ENCODE peak calls at places on chromosomes 4 and X, in seven cellular contexts. H is transverse colon, I is heart left ventricle, F is adrenal gland, D is testis, L is HCT116, U is uterus. T is an unnamed sample.
A peak's percentile ranks its signal among the peaks of the same experiment; 100 is the strongest.

GRCh38 chrX:118566359-118566758 is 70.7 kb downstream of the DOCK11 start:
- DNase-seq in I (no peak), L (no peak), U (no peak), H (no peak), D (no peak), F (no peak), T (no peak)

GRCh38 chr4:77833158-77833724 is 14.1 kb upstream of the CNOT6L start:
- DNase-seq in I (no peak), L (no peak), F (no peak), H (no peak), U (no peak), D (no peak), T (no peak)

GRCh38 chrX:13167444-13168207 is 123.2 kb upstream of the FAM9C start:
- DNase-seq in F (no peak), I (peak; percentile 24), U (peak; percentile 61), H (no peak), L (no peak), D (no peak), T (no peak)

GRCh38 chr4:169398294-169398693 is 127.5 kb upstream of the SH3RF1 start:
- DNase-seq in F (no peak), H (no peak), D (no peak), I (no peak), L (no peak), U (no peak), T (no peak)

GRCh38 chr4:76504613-76505465 is 69.8 kb downstream of the SHROOM3 start:
- DNase-seq in L (peak; percentile 57), H (no peak), D (no peak), F (no peak), I (no peak), U (no peak), T (no peak)

GRCh38 chrX:138519296-138519695 is 192.2 kb downstream of the FGF13 start:
- DNase-seq in F (no peak), H (no peak), L (no peak), D (no peak), U (no peak), I (no peak), T (no peak)

GRCh38 chr4:2829321-2829932 is 14.2 kb upstream of the ADD1 start:
- DNase-seq in D (no peak), F (no peak), L (no peak), U (no peak), I (peak; percentile 15), H (no peak), T (no peak)

GRCh38 chrX:46574941-46575381 is 1.4 kb downstream of the CHST7 start:
- DNase-seq in F (no peak), H (no peak), U (no peak), L (no peak), D (peak; percentile 19), I (no peak), T (peak; percentile 32)

GRCh38 chrX:149286940-149287349 is 218.2 kb downstream of the IDS start:
- DNase-seq in U (no peak), D (peak; percentile 34), H (peak; percentile 19), I (peak; percentile 18), L (peak; percentile 12), F (peak; percentile 28), T (peak; percentile 28)

GRCh38 chr4:91426725-91427124 is 877.0 kb upstream of the GRID2 start:
- DNase-seq in H (no peak), F (no peak), U (no peak), D (no peak), I (no peak), L (no peak), T (no peak)

GRCh38 chr4:39855909-39856512 is 121.7 kb downstream of the PDS5A start:
- DNase-seq in H (no peak), U (no peak), L (no peak), F (no peak), D (no peak), I (no peak), T (no peak)

GRCh38 chr4:167177925-167178324 is 56.4 kb downstream of the SPOCK3 start:
- DNase-seq in L (no peak), D (no peak), F (no peak), H (no peak), I (no peak), U (no peak), T (no peak)

GRCh38 chr4:25890653-25891485 is 23.2 kb upstream of the SMIM20 start:
- DNase-seq in D (no peak), L (no peak), H (no peak), U (no peak), F (no peak), I (no peak), T (no peak)

GRCh38 chr4:40448875-40449274 is 113.7 kb downstream of the CHRNA9 start:
- DNase-seq in I (no peak), F (no peak), D (no peak), U (no peak), H (peak; percentile 74), L (no peak), T (peak; percentile 46)

GRCh38 chr4:6916587-6917444 is 7.2 kb downstream of the TBC1D14 start:
- DNase-seq in H (peak; percentile 80), D (peak; percentile 39), L (peak; percentile 34), U (peak; percentile 57), I (no peak), F (peak; percentile 69), T (no peak)

GRCh38 chrX:45756562-45756961 is 555.9 kb upstream of the DIPK2B start:
- DNase-seq in D (no peak), F (no peak), H (no peak), I (no peak), L (no peak), U (no peak), T (peak; percentile 64)

GRCh38 chrX:14027031-14027430 is 2.7 kb downstream of the GEMIN8 start:
- DNase-seq in I (peak; percentile 18), H (no peak), F (no peak), L (no peak), U (no peak), D (peak; percentile 15), T (peak; percentile 40)

GRCh38 chr4:81850701-81851100 is 379.0 kb upstream of the RASGEF1B start:
- DNase-seq in F (no peak), D (no peak), L (no peak), H (no peak), U (no peak), I (no peak), T (no peak)

GRCh38 chr4:121938282-121939092 is 13.4 kb downstream of the TRPC3 start:
- DNase-seq in F (no peak), L (no peak), I (no peak), H (no peak), D (no peak), U (no peak), T (no peak)

GRCh38 chr4:8328866-8329559 is 59.5 kb downstream of the HTRA3 start:
- DNase-seq in H (no peak), F (no peak), I (no peak), D (no peak), L (no peak), U (peak; percentile 5), T (no peak)

GRCh38 chr4:40630335-40631021 is 814 bp upstream of the RBM47 start:
- DNase-seq in U (peak; percentile 16), L (peak; percentile 26), D (peak; percentile 73), I (peak; percentile 34), F (peak; percentile 69), H (peak; percentile 80), T (peak; percentile 96)

GRCh38 chr4:13413719-13414437 is 70.3 kb downstream of the RAB28 start:
- DNase-seq in F (no peak), U (no peak), H (no peak), I (no peak), D (no peak), L (no peak), T (no peak)
- TF ChIP-seq POLR2A in F (no peak), U (no peak), H (no peak), I (no peak), D (no peak), L (no peak), T (no peak)

GRCh38 chrX:25006586-25007058 is 9.1 kb downstream of the ARX start:
- DNase-seq in F (no peak), D (no peak), U (no peak), L (no peak), I (no peak), H (no peak), T (no peak)

GRCh38 chrX:25005034-25005381 is 10.8 kb downstream of the ARX start:
- DNase-seq in L (no peak), F (no peak), H (no peak), D (no peak), U (no peak), I (no peak), T (no peak)

GRCh38 chrX:25004485-25005032 is 11.2 kb downstream of the ARX start:
- DNase-seq in L (no peak), H (no peak), U (no peak), I (no peak), D (no peak), F (no peak), T (no peak)

GRCh38 chrX:25004040-25004439 is 11.7 kb downstream of the ARX start:
- DNase-seq in I (no peak), H (no peak), F (no peak), L (no peak), D (no peak), U (no peak), T (no peak)

DNA sequence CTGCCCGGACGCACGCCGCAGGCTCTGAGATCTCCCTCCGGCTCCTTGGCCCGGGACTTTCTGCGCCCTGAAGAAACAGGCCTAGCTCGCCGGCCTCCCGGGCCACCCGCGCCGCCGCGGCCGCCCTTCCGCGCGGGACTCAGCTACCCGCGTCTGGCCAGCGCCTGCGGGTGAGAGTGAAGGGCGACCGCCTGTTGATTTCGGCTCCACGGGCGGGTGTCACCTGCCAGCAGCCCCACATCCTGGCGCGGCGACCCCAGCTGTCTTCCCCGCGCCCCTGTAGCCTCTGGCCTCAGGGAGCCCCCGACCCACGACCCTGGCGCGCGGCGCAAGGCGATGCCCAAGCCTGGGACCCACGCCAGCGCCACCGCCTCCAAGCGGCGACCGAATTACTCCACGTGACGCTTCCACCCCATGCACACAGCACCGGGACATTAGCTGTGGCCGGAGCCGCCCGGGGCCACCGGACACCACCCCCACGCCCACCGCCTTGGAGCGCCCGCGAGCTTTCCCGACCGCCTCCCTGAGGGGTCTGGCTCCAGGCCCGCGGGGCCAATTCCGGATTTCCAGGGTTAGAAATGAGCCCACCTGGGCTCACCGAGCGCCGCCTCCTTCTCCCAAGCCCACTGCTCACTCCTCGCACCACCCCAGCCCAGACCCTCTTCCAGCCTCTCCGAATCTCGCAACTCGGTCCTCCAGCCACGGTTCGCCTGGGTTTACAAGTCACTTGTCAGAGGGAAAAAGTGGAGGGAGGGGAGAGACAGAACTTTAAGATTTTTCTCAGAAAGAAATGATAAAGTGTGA is 10.2 kb downstream of the ARX start:
- DNase-seq in D (no peak), H (no peak), I (no peak), F (no peak), L (no peak), U (no peak), T (no peak)
- H3K4me3 ChIP-seq in D (peak overlapping the region; percentile 21), H (no peak overlapping the region), I (peak overlapping the region; percentile 17), F (no peak overlapping the region), L (no peak overlapping the region), U (peak overlapping the region; percentile 27), T (peak overlapping the region; percentile 13)

DNA sequence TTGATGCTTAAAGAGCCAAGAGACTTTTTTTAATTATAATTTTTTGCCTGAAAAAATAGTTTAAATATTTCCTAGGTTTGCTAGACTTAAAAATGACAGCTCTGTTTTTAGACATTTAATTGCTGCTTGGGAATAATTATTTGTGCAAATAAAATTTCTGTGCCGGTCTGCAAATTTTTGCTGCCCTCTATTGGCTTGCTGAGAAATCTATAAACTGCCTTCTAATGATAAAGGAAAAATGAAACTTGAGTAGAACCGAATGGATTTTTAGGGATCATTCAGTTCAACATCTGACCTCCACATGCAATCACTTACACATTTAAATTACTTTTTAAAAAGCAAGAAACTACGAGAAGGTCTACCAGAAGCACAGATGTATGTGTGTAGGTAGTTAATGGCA is 434.0 kb downstream of the FAM133A start:
- DNase-seq in L (no peak), U (no peak), F (no peak), I (no peak), D (no peak), H (no peak), T (no peak)
- TF ChIP-seq CTCF in L (no peak), U (no peak), F (no peak), I (no peak), D (no peak), H (no peak), T (peak; percentile 31)

GRCh38 chrX:47581731-47582647 is at the start of gene TIMP1:
- DNase-seq in H (peak; percentile 82), F (peak; percentile 86), I (peak; percentile 85), D (peak; percentile 91), U (peak; percentile 96), L (peak; percentile 75), T (peak; percentile 72)
- TF ChIP-seq POLR2A in H (no peak), F (peak; percentile 57), I (no peak), D (no peak), U (peak; percentile 18), L (peak; percentile 50), T (peak; percentile 32)

T was measured in thyroid gland.